ENCODE peak calls at places on chromosomes 5 and 9, in nine cellular contexts. G is stomach; Z is GM23248; M is breast epithelium; N is CD8-positive, alpha-beta T cell; X is Karpas-422; U is lung; K is heart left ventricle; D is neural progenitor cell. T is an unnamed sample. For H3K9me3, the result is how much of the 10 kb centered on the place peaks cover.

GRCh38 chr5:133489632-133490031 is 122.7 kb downstream of the FSTL4 start:
- DNase-seq in U (no peak), D (no peak), N (no peak), M (no peak), Z (no peak), G (no peak), X (peak), K (no peak), T (peak)

GRCh38 chr5:31361906-31362900 is 168.7 kb downstream of the CDH6 start:
- DNase-seq in Z (peak), D (no peak), K (no peak), N (no peak), X (no peak), G (no peak), M (no peak), U (no peak), T (no peak)

GRCh38 chr5:33312631-33313030 is 128.1 kb upstream of the TARS1 start:
- DNase-seq in U (no peak), N (no peak), M (no peak), D (no peak), G (no peak), K (no peak), Z (peak), X (no peak), T (no peak)

GRCh38 chr5:111389390-111390082 is 122.8 kb downstream of the STARD4 start:
- DNase-seq in U (no peak), K (no peak), M (no peak), Z (peak), N (no peak), G (no peak), D (no peak), X (no peak), T (no peak)

GRCh38 chr9:92504881-92505280 is 22.6 kb upstream of the ASPN start:
- DNase-seq in K (no peak), U (no peak), M (no peak), X (no peak), D (no peak), Z (peak), G (no peak), N (no peak), T (no peak)

GRCh38 chr5:55172937-55173695 is at the start of gene CDC20B:
- DNase-seq in Z (peak), X (peak), K (peak), U (peak), D (peak), G (peak), M (no peak), N (peak), T (peak)

GRCh38 chr9:2317591-2317990 is 302.4 kb downstream of the SMARCA2 start:
- DNase-seq in D (no peak), X (no peak), N (no peak), G (no peak), K (no peak), Z (peak), M (no peak), U (no peak), T (no peak)

GRCh38 chr5:125232779-125233230 is 486.4 kb upstream of the ZNF608 start:
- DNase-seq in Z (peak), X (no peak), N (no peak), D (no peak), K (no peak), M (no peak), U (no peak), G (no peak), T (no peak)

GRCh38 chr5:132267931-132268501 is 10.5 kb downstream of the PDLIM4 start:
- DNase-seq in U (no peak), D (no peak), Z (no peak), N (no peak), X (no peak), K (no peak), M (no peak), G (no peak), T (no peak)

GRCh38 chr5:93677344-93678021 is 63.9 kb downstream of the POU5F2 start:
- DNase-seq in U (peak), M (no peak), N (no peak), X (no peak), D (peak), K (peak), G (peak), Z (peak), T (peak)

GRCh38 chr9:93684161-93684765 is 107.9 kb downstream of the PHF2 start:
- DNase-seq in M (peak), X (no peak), K (no peak), D (no peak), N (no peak), Z (no peak), U (peak), G (no peak), T (peak)

GRCh38 chr5:175797521-175798038 is 73.8 kb upstream of the CPLX2 start:
- DNase-seq in Z (no peak), U (no peak), X (no peak), M (no peak), K (no peak), G (no peak), D (peak), N (no peak), T (peak)

GRCh38 chr5:73605223-73606087 is 20.5 kb upstream of the ARHGEF28 start:
- DNase-seq in U (no peak), G (peak), Z (peak), K (no peak), M (no peak), N (no peak), X (no peak), D (no peak), T (no peak)

GRCh38 chr9:4604678-4605095 is 57.4 kb upstream of the PLPP6 start:
- DNase-seq in N (peak), K (peak), Z (peak), D (peak), G (peak), X (peak), M (peak), U (peak), T (peak)

GRCh38 chr5:150901446-150901845 is 3.3 kb downstream of the ZNF300 start:
- DNase-seq in M (no peak), K (no peak), D (no peak), U (no peak), X (no peak), N (no peak), G (no peak), Z (no peak), T (no peak)
- H3K9me3 ChIP-seq in M (under half), K (under half), D (half or more), U (under half), X (half or more), N (under half), G (half or more), Z (under half), T (half or more)

DNA sequence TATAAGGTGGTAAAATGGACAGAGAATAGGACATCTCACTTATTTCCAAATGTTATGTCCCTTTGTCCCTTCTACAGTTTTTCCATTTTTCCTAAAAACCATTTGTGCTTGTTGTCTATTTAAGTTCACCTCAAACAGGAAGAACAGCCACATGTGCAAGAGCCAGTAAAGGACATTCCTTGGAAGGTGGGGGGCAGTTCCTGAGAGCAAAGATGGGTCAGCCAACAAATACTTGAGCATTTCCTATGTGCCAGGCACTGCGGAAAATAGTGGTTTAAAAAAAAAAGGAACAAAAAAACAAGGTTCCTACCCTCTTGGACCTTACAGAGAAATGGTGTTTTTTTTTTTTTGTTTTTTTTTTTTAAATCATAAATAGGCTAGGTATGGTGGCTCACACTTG is 26.8 kb downstream of the ANP32B start:
- DNase-seq in N (no peak), G (no peak), D (no peak), K (no peak), Z (no peak), M (no peak), U (no peak), X (no peak), T (no peak)
- H3K27ac ChIP-seq in N (no peak), G (no peak), D (no peak), K (peak), Z (peak), M (peak), U (no peak), X (peak), T (no peak)

DNA sequence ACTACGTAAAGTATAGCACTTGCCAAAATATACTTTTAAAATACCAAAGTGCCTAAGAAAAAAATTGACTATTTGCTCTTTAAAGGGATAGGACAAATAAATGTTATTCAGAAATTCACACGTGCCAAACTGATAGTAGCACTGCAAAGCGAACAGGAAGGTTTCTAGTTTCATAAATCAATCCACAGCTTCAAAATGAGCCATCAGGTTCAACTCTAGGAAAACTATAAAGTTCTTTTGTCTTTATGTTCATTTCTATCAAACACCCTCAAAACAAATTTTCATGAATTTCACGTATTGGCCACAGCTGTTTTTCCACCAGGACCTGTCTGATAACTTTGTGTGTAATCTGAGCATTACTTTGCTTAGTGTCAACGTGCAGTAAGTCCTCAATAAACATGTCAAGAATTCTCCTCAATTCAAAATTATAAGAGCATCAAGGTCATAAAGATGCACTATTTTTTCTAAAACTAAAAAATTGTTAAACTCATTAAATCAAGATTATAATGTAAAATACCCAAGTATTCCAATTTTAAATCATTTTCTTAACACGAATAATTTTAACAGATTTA is 3.0 kb downstream of the RNF130 start:
- DNase-seq in K (no peak), Z (no peak), G (no peak), D (no peak), U (no peak), N (no peak), M (no peak), X (no peak), T (no peak)
- H3K4me3 ChIP-seq in K (no peak), Z (no peak), G (no peak), D (peak), U (no peak), N (no peak), M (no peak), X (no peak), T (peak)

GRCh38 chr5:179044765-179045164 is 15.4 kb upstream of the ZNF354C start:
- DNase-seq in D (no peak), M (no peak), N (no peak), X (no peak), U (no peak), Z (no peak), K (no peak), G (no peak), T (no peak)
- H3K9me3 ChIP-seq in D (under half), M (under half), N (under half), X (under half), U (under half), Z (under half), K (under half), G (under half), T (under half)

GRCh38 chr5:140109050-140109817 is 4.7 kb upstream of the PURA start:
- DNase-seq in U (no peak), K (no peak), Z (peak), X (no peak), N (no peak), M (no peak), G (no peak), D (peak), T (no peak)
- H3K27ac ChIP-seq in U (no peak), K (peak), Z (peak), X (no peak), N (peak), M (peak), G (peak), D (no peak), T (no peak)